ENCODE peak calls at places on chromosome 17, in four cellular contexts. R is brain microvascular endothelial cell, V is A549, T is BJ. A is an unnamed sample.

GRCh38 chr17:30897311-30897710 is 8.7 kb downstream of the TEFM start:
- DNase-seq in R (no peak), V (no peak), T (no peak), A (no peak)

GRCh38 chr17:40945414-40945813 is 8.0 kb upstream of the KRT23 start:
- DNase-seq in R (no peak), V (no peak), T (no peak), A (no peak)

GRCh38 chr17:13114601-13115024 is 96.8 kb upstream of the ELAC2 start:
- DNase-seq in R (peak; percentile 5), T (peak; percentile 4), V (peak; percentile 47), A (no peak)

GRCh38 chr17:33871720-33872535 is 383.2 kb upstream of the CCL2 start:
- DNase-seq in V (peak; percentile 47), R (no peak), T (no peak), A (no peak)

GRCh38 chr17:79836952-79837887 is 2.0 kb downstream of the CBX4 start:
- DNase-seq in T (no peak), V (peak; percentile 94), R (peak; percentile 41), A (no peak)

GRCh38 chr17:44758414-44759095 is at the start of gene ADAM11:
- DNase-seq in T (no peak), R (no peak), V (no peak), A (no peak)

GRCh38 chr17:82848022-82848592 is 8.3 kb upstream of the ZNF750 start:
- DNase-seq in V (no peak), T (no peak), R (peak; percentile 20), A (peak; percentile 60)

GRCh38 chr17:27438631-27439030 is 17.6 kb upstream of the KSR1 start:
- DNase-seq in T (no peak), V (no peak), R (no peak), A (no peak)

GRCh38 chr17:70629902-70630301 is 460.6 kb downstream of the KCNJ2 start:
- DNase-seq in V (peak; percentile 27), R (no peak), T (no peak), A (no peak)

GRCh38 chr17:72376486-72377345 is 255.9 kb downstream of the SOX9 start:
- DNase-seq in R (no peak), V (no peak), T (peak; percentile 70), A (no peak)

GRCh38 chr17:81941484-81942166 is 4.5 kb upstream of the PYCR1 start:
- DNase-seq in T (no peak), V (no peak), R (no peak), A (no peak)

GRCh38 chr17:28598389-28598788 is 436 bp downstream of the SPAG5 start:
- DNase-seq in T (no peak), R (no peak), V (no peak), A (no peak)

GRCh38 chr17:40819528-40820125 is 2.8 kb downstream of the KRT10 start:
- DNase-seq in R (no peak), V (no peak), T (no peak), A (no peak)

GRCh38 chr17:72719582-72720493 is 372.6 kb downstream of the SLC39A11 start:
- DNase-seq in V (no peak), R (peak; percentile 91), T (no peak), A (no peak)

GRCh38 chr17:43367588-43368242 is 31.1 kb upstream of the ARL4D start:
- DNase-seq in V (peak; percentile 92), R (peak; percentile 79), T (peak; percentile 51), A (peak; percentile 87)

GRCh38 chr17:71869833-71870545 is 250.8 kb upstream of the SOX9 start:
- DNase-seq in T (no peak), R (no peak), V (no peak), A (no peak)

GRCh38 chr17:4599505-4600281 is 15.4 kb downstream of the SMTNL2 start:
- DNase-seq in R (no peak), V (no peak), T (no peak), A (peak; percentile 56)

GRCh38 chr17:56908061-56908542 is 5.7 kb downstream of the TRIM25 start:
- DNase-seq in R (no peak), V (peak; percentile 53), T (no peak), A (no peak)

GRCh38 chr17:45018514-45019176 is 32.8 kb downstream of the DCAKD start:
- DNase-seq in R (no peak), V (no peak), T (no peak), A (no peak)

GRCh38 chr17:27816946-27817345 is 16.6 kb upstream of the NOS2 start:
- DNase-seq in R (no peak), T (no peak), V (no peak), A (no peak)

GRCh38 chr17:3978421-3979275 is 14.4 kb upstream of the ATP2A3 start:
- DNase-seq in R (no peak), V (no peak), T (no peak), A (no peak)

GRCh38 chr17:538096-538973 is 176.3 kb downstream of the VPS53 start:
- DNase-seq in R (no peak), V (no peak), T (no peak), A (no peak)

GRCh38 chr17:226773-227580 is 45.5 kb upstream of the DOC2B start:
- DNase-seq in V (no peak), T (no peak), R (no peak), A (no peak)

GRCh38 chr17:193841-194806 is 12.7 kb upstream of the DOC2B start:
- DNase-seq in T (no peak), R (no peak), V (no peak), A (no peak)

GRCh38 chr17:4407216-4407615 is 26.5 kb upstream of the SPNS3 start:
- DNase-seq in V (no peak), T (no peak), R (no peak), A (no peak)

GRCh38 chr17:67326440-67326839 is 39.9 kb downstream of the PSMD12 start:
- DNase-seq in V (no peak), R (no peak), T (no peak), A (no peak)

GRCh38 chr17:73066148-73066884 is 26.2 kb downstream of the SLC39A11 start:
- DNase-seq in T (no peak), V (no peak), R (no peak), A (no peak)

GRCh38 chr17:27609606-27610303 is 21.2 kb upstream of the LGALS9 start:
- DNase-seq in T (no peak), V (peak; percentile 53), R (no peak), A (no peak)

GRCh38 chr17:7403043-7403901 is 625 bp downstream of the TMEM256 start:
- DNase-seq in T (no peak), R (no peak), V (peak; percentile 38), A (no peak)

GRCh38 chr17:31724026-31724425 is 135.0 kb downstream of the COPRS start:
- DNase-seq in R (peak; percentile 66), V (no peak), T (no peak), A (no peak)

GRCh38 chr17:61647044-61647443 is 56.0 kb upstream of the NACA2 start:
- DNase-seq in V (no peak), R (peak; percentile 35), T (peak; percentile 26), A (no peak)

GRCh38 chr17:76753061-76753961 is 15.4 kb downstream of the MFSD11 start:
- DNase-seq in T (no peak), R (no peak), V (no peak), A (no peak)

GRCh38 chr17:4769628-4770027 is 2.1 kb upstream of the TM4SF5 start:
- DNase-seq in R (no peak), V (no peak), T (no peak), A (no peak)

GRCh38 chr17:43200127-43200526 is 11.5 kb upstream of the TMEM106A start:
- DNase-seq in T (no peak), R (peak; percentile 3), V (no peak), A (no peak)

GRCh38 chr17:21194210-21194609 is 19.8 kb downstream of the TMEM11 start:
- DNase-seq in R (no peak), V (no peak), T (no peak), A (no peak)

GRCh38 chr17:64115871-64116534 is 13.9 kb downstream of the ERN1 start:
- DNase-seq in R (peak; percentile 58), T (peak; percentile 46), V (peak; percentile 34), A (peak; percentile 60)

GRCh38 chr17:63984651-63985386 is 12.1 kb upstream of the SCN4A start:
- DNase-seq in V (peak; percentile 41), R (peak; percentile 89), T (peak; percentile 54), A (peak; percentile 83)

GRCh38 chr17:50842506-50843149 is 7.2 kb downstream of the WFIKKN2 start:
- DNase-seq in R (no peak), T (no peak), V (no peak), A (no peak)

GRCh38 chr17:59402760-59403159 is 71.3 kb downstream of the YPEL2 start:
- DNase-seq in V (no peak), R (no peak), T (no peak), A (no peak)

GRCh38 chr17:59401725-59402124 is 70.3 kb downstream of the YPEL2 start:
- DNase-seq in T (no peak), V (no peak), R (no peak), A (no peak)

GRCh38 chr17:59401274-59401673 is 69.8 kb downstream of the YPEL2 start:
- DNase-seq in V (no peak), R (no peak), T (no peak), A (no peak)

GRCh38 chr17:59399914-59400313 is 68.5 kb downstream of the YPEL2 start:
- DNase-seq in T (no peak), R (no peak), V (no peak), A (no peak)

DNA sequence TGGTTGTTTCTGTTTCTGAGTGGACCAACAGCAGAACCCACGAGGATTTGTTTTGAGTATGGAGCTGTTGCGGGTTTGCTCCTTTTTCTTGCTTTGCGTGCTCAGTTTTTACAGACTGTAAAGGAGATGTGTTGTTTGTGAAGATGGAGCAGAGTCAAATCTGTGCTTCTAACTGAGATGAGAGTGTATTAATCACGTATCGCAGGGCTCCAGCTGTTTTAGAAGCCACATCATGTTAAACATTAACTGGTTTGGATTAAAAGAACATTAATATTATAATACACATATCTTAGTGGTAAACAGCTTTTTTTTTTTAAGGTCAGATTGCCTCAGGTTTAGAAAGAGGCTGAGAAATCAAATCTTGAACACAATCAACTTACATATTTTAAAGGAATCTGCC is 69.4 kb downstream of the YPEL2 start:
- DNase-seq in T (peak; percentile 37), R (no peak), V (no peak), A (no peak)
- H3K4me3 ChIP-seq in T (peak overlapping the region; percentile 38), R (no peak overlapping the region), V (no peak overlapping the region), A (no peak overlapping the region)

GRCh38 chr17:39696731-39697130 is 3.1 kb upstream of the ERBB2 start:
- DNase-seq in T (no peak), V (no peak), R (no peak), A (no peak)
- H3K4me3 ChIP-seq in T (no peak overlapping the region), V (no peak overlapping the region), R (no peak overlapping the region), A (no peak overlapping the region)

GRCh38 chr17:74326506-74326905 is 480 bp downstream of the KIF19 start:
- DNase-seq in T (no peak), V (no peak), R (no peak), A (no peak)
- H3K4me3 ChIP-seq in T (no peak overlapping the region), V (no peak overlapping the region), R (no peak overlapping the region), A (no peak overlapping the region)

GRCh38 chr17:19417611-19418010 is 6.6 kb downstream of the RNF112 start:
- DNase-seq in T (no peak), R (no peak), V (no peak), A (no peak)

GRCh38 chr17:19426631-19427030 is 15.6 kb downstream of the RNF112 start:
- DNase-seq in T (no peak), R (no peak), V (no peak), A (no peak)

GRCh38 chr17:19418312-19418992 is 7.4 kb downstream of the RNF112 start:
- DNase-seq in T (peak; percentile 15), V (peak; percentile 28), R (peak; percentile 45), A (no peak)

GRCh38 chr17:19424934-19425868 is 14.2 kb downstream of the RNF112 start:
- DNase-seq in R (no peak), T (no peak), V (no peak), A (no peak)

GRCh38 chr17:19421926-19422325 is 10.9 kb downstream of the RNF112 start:
- DNase-seq in R (no peak), T (no peak), V (no peak), A (no peak)
- H3K4me3 ChIP-seq in R (no peak overlapping the region), T (no peak overlapping the region), V (no peak overlapping the region), A (no peak overlapping the region)

A was measured in skeletal muscle cell.